ENCODE peak calls at places on chromosomes 13 and 19, in five cellular contexts. M, S, C, K and B are unnamed samples.

GRCh38 chr13:33125821-33126570 is 109.8 kb downstream of the KL start:
- DNase-seq in S (peak), K (peak), M (peak), C (no peak), B (peak)

GRCh38 chr13:36918246-36919060 is 1.6 kb downstream of the SMAD9 start:
- DNase-seq in M (peak), K (no peak), C (no peak), S (no peak), B (peak)

GRCh38 chr13:96958286-96958891 is 35.9 kb downstream of the OXGR1 start:
- DNase-seq in M (peak), C (no peak), S (no peak), K (peak), B (peak)

GRCh38 chr13:99892189-99892588 is 79.4 kb downstream of the ZIC5 start:
- DNase-seq in K (no peak), M (peak), S (no peak), C (no peak), B (no peak)

GRCh38 chr19:28522545-28522922 is 690.4 kb downstream of the UQCRFS1 start:
- DNase-seq in S (no peak), M (no peak), K (no peak), C (no peak), B (no peak)

GRCh38 chr13:46386426-46386995 is 541 bp downstream of the RUBCNL start:
- DNase-seq in M (peak), S (no peak), K (peak), C (peak), B (no peak)

GRCh38 chr13:67353891-67354459 is 123.8 kb upstream of the PCDH9 start:
- DNase-seq in M (no peak), K (no peak), S (no peak), C (no peak), B (no peak)

GRCh38 chr19:52474351-52475127 is 21.2 kb downstream of the ZNF578 start:
- DNase-seq in K (no peak), C (no peak), S (no peak), M (no peak), B (no peak)

GRCh38 chr13:51027644-51028043 is 83.4 kb downstream of the C13orf42 start:
- DNase-seq in S (no peak), M (no peak), K (no peak), C (no peak), B (no peak)

GRCh38 chr13:45833663-45834062 is 17.9 kb downstream of the SIAH3 start:
- DNase-seq in C (no peak), M (no peak), S (peak), K (no peak), B (peak)

GRCh38 chr13:22874839-22875238 is 305.9 kb upstream of the SGCG start:
- DNase-seq in M (no peak), C (no peak), S (no peak), K (no peak), B (no peak)

GRCh38 chr13:21625366-21625765 is 21.4 kb upstream of the MICU2 start:
- DNase-seq in K (no peak), C (no peak), S (no peak), M (peak), B (peak)

GRCh38 chr13:23578411-23579071 is 8.3 kb downstream of the TNFRSF19 start:
- DNase-seq in K (peak), S (peak), M (peak), C (peak), B (peak)

GRCh38 chr19:51921949-51922348 is 5.3 kb upstream of the ZNF613 start:
- DNase-seq in C (no peak), M (no peak), S (no peak), K (no peak), B (no peak)

GRCh38 chr13:94595006-94595942 is 678 bp downstream of the TGDS start:
- DNase-seq in C (peak), K (peak), M (peak), S (no peak), B (no peak)

GRCh38 chr13:29508130-29508873 is 87.2 kb downstream of the SLC7A1 start:
- DNase-seq in M (peak), C (peak), S (peak), K (peak), B (peak)

GRCh38 chr19:47406711-47407416 is 12.5 kb downstream of the MEIS3 start:
- DNase-seq in S (no peak), K (no peak), C (no peak), M (peak), B (no peak)

GRCh38 chr13:99975626-99976025 is 4.1 kb upstream of the ZIC5 start:
- DNase-seq in S (no peak), K (no peak), M (peak), C (no peak), B (no peak)

GRCh38 chr19:45474941-45475516 is 7.2 kb downstream of the FOSB start:
- DNase-seq in M (no peak), C (no peak), K (no peak), S (no peak), B (no peak)

GRCh38 chr13:29435125-29435911 is 160.2 kb downstream of the SLC7A1 start:
- DNase-seq in K (no peak), S (peak), C (no peak), M (no peak), B (peak)

GRCh38 chr13:92769064-92769463 is 457.5 kb upstream of the GPC6 start:
- DNase-seq in M (no peak), S (no peak), K (no peak), C (no peak), B (peak)

GRCh38 chr13:70844391-70845108 is 736.3 kb upstream of the KLHL1 start:
- DNase-seq in C (no peak), S (no peak), M (no peak), K (no peak), B (no peak)

GRCh38 chr13:99577934-99578917 is 77.0 kb downstream of the TM9SF2 start:
- DNase-seq in M (peak), S (no peak), K (no peak), C (no peak), B (peak)

GRCh38 chr13:70424428-70424827 is 316.2 kb upstream of the KLHL1 start:
- DNase-seq in C (no peak), S (no peak), M (peak), K (no peak), B (no peak)

GRCh38 chr19:49094505-49095482 is 9.5 kb downstream of the SNRNP70 start:
- DNase-seq in M (no peak), S (peak), K (peak), C (no peak), B (no peak)

GRCh38 chr13:40640845-40641458 is 25.5 kb downstream of the FOXO1 start:
- DNase-seq in K (no peak), S (no peak), M (no peak), C (no peak), B (no peak)

GRCh38 chr13:91702411-91702810 is 304.0 kb downstream of the GPC5 start:
- DNase-seq in C (no peak), S (no peak), K (no peak), M (no peak), B (no peak)

GRCh38 chr19:1000095-1000494 is at the start of gene GRIN3B:
- DNase-seq in M (peak), S (peak), C (peak), K (peak), B (peak)

GRCh38 chr13:113275387-113275786 is 21.7 kb upstream of the LAMP1 start:
- DNase-seq in C (no peak), S (no peak), K (peak), M (peak), B (peak)

GRCh38 chr13:108342369-108343289 is 73.1 kb downstream of the TNFSF13B start:
- DNase-seq in K (peak), C (no peak), S (no peak), M (peak), B (peak)

GRCh38 chr19:48819366-48819816 is 8.6 kb upstream of the BCAT2 start:
- DNase-seq in M (no peak), S (peak), C (no peak), K (peak), B (peak)

GRCh38 chr13:51601601-51602348 is 17.5 kb downstream of the WDFY2 start:
- DNase-seq in C (no peak), K (no peak), S (no peak), M (no peak), B (no peak)

GRCh38 chr13:79528759-79529191 is 47.8 kb downstream of the NDFIP2 start:
- DNase-seq in M (no peak), C (no peak), K (no peak), S (no peak), B (peak)

GRCh38 chr13:79531542-79532239 is 50.7 kb downstream of the NDFIP2 start:
- DNase-seq in M (no peak), K (no peak), S (no peak), C (no peak), B (no peak)

GRCh38 chr13:79528356-79528755 is 47.4 kb downstream of the NDFIP2 start:
- DNase-seq in C (no peak), K (no peak), S (no peak), M (no peak), B (no peak)

GRCh38 chr13:79527698-79528097 is 46.7 kb downstream of the NDFIP2 start:
- DNase-seq in K (no peak), S (no peak), C (no peak), M (no peak), B (no peak)

DNA sequence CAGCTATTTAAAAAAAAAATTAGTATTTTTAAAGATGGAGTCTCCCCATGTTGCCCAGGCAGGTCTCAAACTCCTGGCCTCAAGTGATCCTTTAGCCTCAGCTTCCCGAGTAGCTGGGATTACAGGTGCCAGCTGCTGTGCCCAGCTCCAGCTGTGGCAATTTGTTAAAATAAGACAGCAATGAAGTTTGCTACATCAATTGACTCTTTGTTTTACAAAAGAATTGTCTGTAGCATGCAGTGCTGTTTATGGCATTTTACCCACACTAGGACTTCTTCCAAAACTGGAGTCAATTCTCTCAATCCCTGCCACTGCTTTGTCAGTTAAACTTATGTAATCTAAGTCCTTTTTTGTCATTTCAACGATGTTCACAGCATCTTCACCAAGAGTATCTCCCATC is 49.3 kb downstream of the NDFIP2 start:
- DNase-seq in S (no peak), M (no peak), C (no peak), K (no peak), B (no peak)
- TF ChIP-seq CTCF in S (no peak), M (no peak), C (no peak), K (no peak), B (no peak)

GRCh38 chr19:6744381-6745288 is 5.2 kb downstream of the TRIP10 start:
- DNase-seq in K (peak), M (no peak), S (peak), C (no peak), B (peak)
- H3K4me3 ChIP-seq in K (no peak), M (no peak), S (no peak), C (no peak), B (peak)

DNA sequence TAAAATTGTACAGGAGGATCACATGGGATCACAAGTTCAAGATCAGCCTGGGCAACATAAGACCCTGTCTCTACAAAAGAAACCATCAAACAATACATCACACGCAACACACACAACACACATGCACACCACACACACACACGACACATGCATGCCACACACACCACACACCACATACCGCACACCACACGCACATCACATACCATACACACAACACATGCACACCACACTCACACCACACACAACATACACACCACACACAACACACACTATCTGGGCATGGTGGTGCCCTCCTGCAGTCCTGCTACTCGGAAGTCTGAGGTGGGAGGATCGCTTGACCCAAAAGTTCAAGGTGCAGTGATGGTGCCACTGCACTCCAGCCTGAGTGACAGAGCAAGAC is 198.3 kb downstream of the USP12 start:
- DNase-seq in C (peak), S (no peak), M (no peak), K (no peak), B (no peak)
- TF ChIP-seq CTCF in C (no peak), S (no peak), M (no peak), K (no peak), B (no peak)

GRCh38 chr13:27080018-27080948 is 91.3 kb downstream of the USP12 start:
- DNase-seq in C (no peak), K (no peak), M (no peak), S (no peak), B (no peak)
- H3K4me3 ChIP-seq in C (no peak), K (no peak), M (no peak), S (no peak), B (no peak)

DNA sequence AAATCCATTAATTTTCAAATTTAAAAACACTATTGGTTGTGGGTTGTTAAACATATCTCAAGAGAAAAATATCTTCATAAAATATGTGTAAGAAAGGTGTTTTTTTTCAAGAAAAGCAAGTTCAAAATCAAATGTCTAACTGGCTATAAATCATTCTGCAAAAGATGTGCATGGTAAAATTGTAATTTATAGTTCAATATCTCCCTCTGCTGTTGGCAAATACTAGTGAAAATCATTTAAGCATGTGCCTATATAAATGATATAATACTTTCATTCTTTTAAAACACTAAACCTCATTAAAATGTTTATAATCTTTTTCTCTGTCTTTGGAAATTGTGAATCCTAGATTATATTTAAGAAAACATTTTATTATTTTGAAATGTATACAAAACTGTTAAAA is 17.2 kb upstream of the SLITRK6 start:
- DNase-seq in K (no peak), M (no peak), S (no peak), C (no peak), B (no peak)
- TF ChIP-seq CTCF in K (no peak), M (peak), S (no peak), C (no peak), B (no peak)

DNA sequence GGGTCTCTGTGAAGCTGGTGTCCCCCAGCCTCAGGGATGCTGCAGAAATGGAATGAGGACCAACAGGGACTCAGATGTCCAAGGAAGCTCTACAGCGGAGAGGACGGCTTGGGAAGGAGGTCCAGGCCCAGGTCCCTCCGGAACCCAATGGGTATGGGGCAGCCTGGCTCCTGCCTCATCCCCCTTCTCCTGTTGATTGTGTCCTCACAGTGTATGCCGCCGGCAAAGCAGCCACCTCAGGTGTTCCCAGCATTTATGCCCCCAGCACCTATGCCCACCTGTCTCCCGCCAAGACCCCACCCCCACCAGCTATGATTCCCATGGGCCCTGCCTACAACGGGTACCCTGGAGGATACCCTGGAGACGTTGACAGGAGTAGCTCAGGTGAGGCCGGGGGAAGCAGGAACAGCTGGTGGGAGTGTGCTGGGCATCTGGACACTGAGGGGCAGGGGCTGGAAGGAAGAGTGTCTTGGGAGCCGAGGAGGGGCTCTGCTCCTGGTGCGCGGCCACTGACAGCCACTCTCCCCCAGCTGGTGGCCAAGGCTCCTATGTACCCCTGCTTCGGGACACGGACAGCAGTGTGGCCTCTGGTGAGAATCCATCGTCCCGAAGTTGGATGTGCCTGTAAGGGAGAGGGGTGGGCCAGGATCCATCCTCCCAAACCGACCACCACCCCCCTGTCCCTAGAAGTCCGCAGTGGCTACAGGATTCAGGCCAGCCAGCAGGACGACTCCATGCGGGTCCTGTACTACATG is 2.4 kb upstream of the USF2 start:
- DNase-seq in C (peak), M (no peak), S (no peak), K (peak), B (no peak)
- H3K4me3 ChIP-seq in C (no peak), M (peak), S (peak), K (peak), B (peak)

GRCh38 chr19:3151563-3152430 is 16.0 kb downstream of the GNA15 start:
- DNase-seq in M (no peak), S (no peak), K (no peak), C (peak), B (no peak)

GRCh38 chr19:3150739-3151329 is 15.0 kb downstream of the GNA15 start:
- DNase-seq in C (peak), M (no peak), K (no peak), S (no peak), B (no peak)

GRCh38 chr19:3149526-3150505 is 14.0 kb downstream of the GNA15 start:
- DNase-seq in M (peak), S (no peak), C (no peak), K (no peak), B (no peak)

GRCh38 chr19:3153286-3154230 is 17.7 kb downstream of the GNA15 start:
- DNase-seq in S (no peak), M (no peak), C (no peak), K (no peak), B (no peak)

GRCh38 chr19:3152431-3152780 is 16.6 kb downstream of the GNA15 start:
- DNase-seq in C (peak), K (no peak), S (no peak), M (no peak), B (no peak)
- TF ChIP-seq CTCF in C (no peak), K (no peak), S (no peak), M (no peak), B (no peak)

DNA sequence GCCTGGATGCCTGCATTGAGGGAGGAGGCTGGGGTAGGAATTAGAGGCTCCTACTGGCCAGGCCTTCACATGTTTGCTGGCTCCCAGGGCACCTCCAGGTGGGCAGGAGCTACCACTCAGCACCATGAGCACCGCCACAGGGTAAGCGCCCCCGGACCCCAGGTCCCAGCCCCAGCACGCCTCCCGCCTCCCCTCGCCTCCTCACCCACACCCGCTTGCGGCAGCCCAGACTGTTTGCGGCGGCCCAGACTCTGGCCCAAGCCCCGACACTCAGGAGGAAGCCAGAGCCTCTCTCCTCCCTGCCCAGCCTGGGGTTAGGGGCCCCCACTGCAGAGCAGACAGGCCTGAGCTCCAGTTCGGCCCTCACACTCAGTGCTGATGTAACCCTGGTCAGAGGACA is 652 bp downstream of the EPS8L1 start:
- DNase-seq in C (no peak), M (no peak), S (no peak), K (no peak), B (no peak)
- H3K4me3 ChIP-seq in C (no peak), M (no peak), S (no peak), K (no peak), B (no peak)

GRCh38 chr19:4121815-4122214 is 2.1 kb downstream of the MAP2K2 start:
- DNase-seq in C (no peak), K (no peak), S (no peak), M (no peak), B (no peak)

GRCh38 chr19:4120933-4121612 is 2.8 kb downstream of the MAP2K2 start:
- DNase-seq in S (no peak), C (no peak), K (no peak), M (no peak), B (no peak)

GRCh38 chr19:4124638-4125037 is 716 bp upstream of the MAP2K2 start:
- DNase-seq in M (peak), K (no peak), S (no peak), C (no peak), B (no peak)

GRCh38 chr19:4122480-4122879 is 1.4 kb downstream of the MAP2K2 start:
- DNase-seq in M (no peak), C (no peak), S (no peak), K (no peak), B (no peak)

GRCh38 chr19:4123615-4124568 is at the start of gene MAP2K2:
- DNase-seq in K (peak), S (peak), C (peak), M (peak), B (peak)
- TF ChIP-seq CTCF in K (no peak), S (no peak), C (no peak), M (no peak), B (no peak)

GRCh38 chr13:43364210-43365041 is 341.0 kb downstream of the DNAJC15 start:
- DNase-seq in K (no peak), S (peak), C (no peak), M (no peak), B (peak)
- H3K4me3 ChIP-seq in K (no peak), S (no peak), C (no peak), M (no peak), B (no peak)